ENCODE peak calls at places on chromosome 18, in seven cellular contexts. One of them, this sample, is unnamed.

GRCh38 chr18:48867978-48868377 is 82.8 kb downstream of the SMAD7 start:
- DNase-seq in CD4-positive, alpha-beta T cell: no peak
- DNase-seq in breast epithelium: no peak
- DNase-seq in OCI-M1: no peak
- DNase-seq in stimulated activated CD4-positive, alpha-beta T cell treated with anti-CD3 and anti-CD28 coated beads, TNF-alpha, amount 100 ng/mL, for 24 hours: no peak
- DNase-seq in fibroblast of gingiva: no peak
- DNase-seq in myocyte: no peak
- DNase-seq in this sample: no peak

GRCh38 chr18:47184419-47185050 is 8.4 kb upstream of the IER3IP1 start:
- DNase-seq in CD4-positive, alpha-beta T cell: no peak
- DNase-seq in breast epithelium: no peak
- DNase-seq in OCI-M1: peak
- DNase-seq in stimulated activated CD4-positive, alpha-beta T cell treated with anti-CD3 and anti-CD28 coated beads, TNF-alpha, amount 100 ng/mL, for 24 hours: no peak
- DNase-seq in fibroblast of gingiva: peak
- DNase-seq in myocyte: peak
- DNase-seq in this sample: peak

GRCh38 chr18:8654482-8655451 is 45.5 kb downstream of the RAB12 start:
- DNase-seq in CD4-positive, alpha-beta T cell: no peak
- DNase-seq in breast epithelium: no peak
- DNase-seq in OCI-M1: peak
- DNase-seq in stimulated activated CD4-positive, alpha-beta T cell treated with anti-CD3 and anti-CD28 coated beads, TNF-alpha, amount 100 ng/mL, for 24 hours: no peak
- DNase-seq in fibroblast of gingiva: no peak
- DNase-seq in myocyte: peak
- DNase-seq in this sample: peak

GRCh38 chr18:47749195-47749973 is 181.1 kb downstream of the SMAD2 start:
- DNase-seq in CD4-positive, alpha-beta T cell: peak
- DNase-seq in breast epithelium: peak
- DNase-seq in OCI-M1: peak
- DNase-seq in stimulated activated CD4-positive, alpha-beta T cell treated with anti-CD3 and anti-CD28 coated beads, TNF-alpha, amount 100 ng/mL, for 24 hours: peak
- DNase-seq in fibroblast of gingiva: peak
- DNase-seq in myocyte: peak
- DNase-seq in this sample: peak

GRCh38 chr18:47404845-47405244 is 153.4 kb upstream of the SKOR2 start:
- DNase-seq in CD4-positive, alpha-beta T cell: no peak
- DNase-seq in breast epithelium: no peak
- DNase-seq in OCI-M1: no peak
- DNase-seq in stimulated activated CD4-positive, alpha-beta T cell treated with anti-CD3 and anti-CD28 coated beads, TNF-alpha, amount 100 ng/mL, for 24 hours: no peak
- DNase-seq in fibroblast of gingiva: no peak
- DNase-seq in myocyte: no peak
- DNase-seq in this sample: no peak

GRCh38 chr18:43582120-43582519 is 304.8 kb upstream of the SYT4 start:
- DNase-seq in CD4-positive, alpha-beta T cell: no peak
- DNase-seq in breast epithelium: no peak
- DNase-seq in OCI-M1: no peak
- DNase-seq in stimulated activated CD4-positive, alpha-beta T cell treated with anti-CD3 and anti-CD28 coated beads, TNF-alpha, amount 100 ng/mL, for 24 hours: no peak
- DNase-seq in fibroblast of gingiva: no peak
- DNase-seq in myocyte: no peak
- DNase-seq in this sample: no peak

GRCh38 chr18:9684901-9685738 is 23.0 kb upstream of the RAB31 start:
- DNase-seq in CD4-positive, alpha-beta T cell: no peak
- DNase-seq in breast epithelium: no peak
- DNase-seq in OCI-M1: peak
- DNase-seq in stimulated activated CD4-positive, alpha-beta T cell treated with anti-CD3 and anti-CD28 coated beads, TNF-alpha, amount 100 ng/mL, for 24 hours: no peak
- DNase-seq in fibroblast of gingiva: peak
- DNase-seq in myocyte: peak
- DNase-seq in this sample: no peak

GRCh38 chr18:48819276-48819675 is 131.5 kb downstream of the SMAD7 start:
- DNase-seq in CD4-positive, alpha-beta T cell: no peak
- DNase-seq in breast epithelium: peak
- DNase-seq in OCI-M1: no peak
- DNase-seq in stimulated activated CD4-positive, alpha-beta T cell treated with anti-CD3 and anti-CD28 coated beads, TNF-alpha, amount 100 ng/mL, for 24 hours: no peak
- DNase-seq in fibroblast of gingiva: no peak
- DNase-seq in myocyte: no peak
- DNase-seq in this sample: no peak

GRCh38 chr18:58363767-58364540 is 264.9 kb downstream of the ALPK2 start:
- DNase-seq in CD4-positive, alpha-beta T cell: no peak
- DNase-seq in breast epithelium: no peak
- DNase-seq in OCI-M1: no peak
- DNase-seq in stimulated activated CD4-positive, alpha-beta T cell treated with anti-CD3 and anti-CD28 coated beads, TNF-alpha, amount 100 ng/mL, for 24 hours: no peak
- DNase-seq in fibroblast of gingiva: peak
- DNase-seq in myocyte: no peak
- DNase-seq in this sample: no peak

GRCh38 chr18:2331496-2331895 is 239.8 kb downstream of the METTL4 start:
- DNase-seq in CD4-positive, alpha-beta T cell: no peak
- DNase-seq in breast epithelium: no peak
- DNase-seq in OCI-M1: no peak
- DNase-seq in stimulated activated CD4-positive, alpha-beta T cell treated with anti-CD3 and anti-CD28 coated beads, TNF-alpha, amount 100 ng/mL, for 24 hours: no peak
- DNase-seq in fibroblast of gingiva: peak
- DNase-seq in myocyte: no peak
- DNase-seq in this sample: no peak

GRCh38 chr18:66013976-66014375 is 263.2 kb downstream of the CDH7 start:
- DNase-seq in CD4-positive, alpha-beta T cell: no peak
- DNase-seq in breast epithelium: no peak
- DNase-seq in OCI-M1: no peak
- DNase-seq in stimulated activated CD4-positive, alpha-beta T cell treated with anti-CD3 and anti-CD28 coated beads, TNF-alpha, amount 100 ng/mL, for 24 hours: no peak
- DNase-seq in fibroblast of gingiva: no peak
- DNase-seq in myocyte: peak
- DNase-seq in this sample: no peak

GRCh38 chr18:32974421-32975165 is 201.8 kb upstream of the KLHL14 start:
- DNase-seq in CD4-positive, alpha-beta T cell: no peak
- DNase-seq in breast epithelium: no peak
- DNase-seq in OCI-M1: no peak
- DNase-seq in stimulated activated CD4-positive, alpha-beta T cell treated with anti-CD3 and anti-CD28 coated beads, TNF-alpha, amount 100 ng/mL, for 24 hours: no peak
- DNase-seq in fibroblast of gingiva: no peak
- DNase-seq in myocyte: no peak
- DNase-seq in this sample: no peak

GRCh38 chr18:43322133-43322532 is 44.8 kb upstream of the SYT4 start:
- DNase-seq in CD4-positive, alpha-beta T cell: no peak
- DNase-seq in breast epithelium: no peak
- DNase-seq in OCI-M1: no peak
- DNase-seq in stimulated activated CD4-positive, alpha-beta T cell treated with anti-CD3 and anti-CD28 coated beads, TNF-alpha, amount 100 ng/mL, for 24 hours: no peak
- DNase-seq in fibroblast of gingiva: no peak
- DNase-seq in myocyte: no peak
- DNase-seq in this sample: no peak

GRCh38 chr18:36212301-36212977 is 25.1 kb downstream of the MOCOS start:
- DNase-seq in CD4-positive, alpha-beta T cell: no peak
- DNase-seq in breast epithelium: no peak
- DNase-seq in OCI-M1: peak
- DNase-seq in stimulated activated CD4-positive, alpha-beta T cell treated with anti-CD3 and anti-CD28 coated beads, TNF-alpha, amount 100 ng/mL, for 24 hours: no peak
- DNase-seq in fibroblast of gingiva: peak
- DNase-seq in myocyte: no peak
- DNase-seq in this sample: no peak

GRCh38 chr18:73979742-73980141 is 167.9 kb downstream of the FBXO15 start:
- DNase-seq in CD4-positive, alpha-beta T cell: no peak
- DNase-seq in breast epithelium: no peak
- DNase-seq in OCI-M1: no peak
- DNase-seq in stimulated activated CD4-positive, alpha-beta T cell treated with anti-CD3 and anti-CD28 coated beads, TNF-alpha, amount 100 ng/mL, for 24 hours: no peak
- DNase-seq in fibroblast of gingiva: peak
- DNase-seq in myocyte: no peak
- DNase-seq in this sample: no peak

GRCh38 chr18:44681039-44681595 is 429 bp downstream of the SETBP1 start:
- DNase-seq in CD4-positive, alpha-beta T cell: no peak
- DNase-seq in breast epithelium: no peak
- DNase-seq in OCI-M1: no peak
- DNase-seq in stimulated activated CD4-positive, alpha-beta T cell treated with anti-CD3 and anti-CD28 coated beads, TNF-alpha, amount 100 ng/mL, for 24 hours: no peak
- DNase-seq in fibroblast of gingiva: no peak
- DNase-seq in myocyte: no peak
- DNase-seq in this sample: no peak

GRCh38 chr18:57141208-57142129 is 5.4 kb upstream of the BOD1L2 start:
- DNase-seq in CD4-positive, alpha-beta T cell: no peak
- DNase-seq in breast epithelium: no peak
- DNase-seq in OCI-M1: peak
- DNase-seq in stimulated activated CD4-positive, alpha-beta T cell treated with anti-CD3 and anti-CD28 coated beads, TNF-alpha, amount 100 ng/mL, for 24 hours: no peak
- DNase-seq in fibroblast of gingiva: no peak
- DNase-seq in myocyte: no peak
- DNase-seq in this sample: no peak

GRCh38 chr18:3994061-3994687 is 460.9 kb downstream of the DLGAP1 start:
- DNase-seq in CD4-positive, alpha-beta T cell: no peak
- DNase-seq in breast epithelium: no peak
- DNase-seq in OCI-M1: no peak
- DNase-seq in stimulated activated CD4-positive, alpha-beta T cell treated with anti-CD3 and anti-CD28 coated beads, TNF-alpha, amount 100 ng/mL, for 24 hours: no peak
- DNase-seq in fibroblast of gingiva: no peak
- DNase-seq in myocyte: no peak
- DNase-seq in this sample: no peak

GRCh38 chr18:13437801-13438506 is 219.4 kb downstream of the LDLRAD4 start:
- DNase-seq in CD4-positive, alpha-beta T cell: peak
- DNase-seq in breast epithelium: peak
- DNase-seq in OCI-M1: no peak
- DNase-seq in stimulated activated CD4-positive, alpha-beta T cell treated with anti-CD3 and anti-CD28 coated beads, TNF-alpha, amount 100 ng/mL, for 24 hours: peak
- DNase-seq in fibroblast of gingiva: no peak
- DNase-seq in myocyte: no peak
- DNase-seq in this sample: no peak

GRCh38 chr18:56639094-56639361 is 636 bp upstream of the TXNL1 start:
- DNase-seq in CD4-positive, alpha-beta T cell: no peak
- DNase-seq in breast epithelium: no peak
- DNase-seq in OCI-M1: no peak
- DNase-seq in stimulated activated CD4-positive, alpha-beta T cell treated with anti-CD3 and anti-CD28 coated beads, TNF-alpha, amount 100 ng/mL, for 24 hours: no peak
- DNase-seq in fibroblast of gingiva: no peak
- DNase-seq in myocyte: no peak
- DNase-seq in this sample: no peak

GRCh38 chr18:28112056-28112470 is 64.9 kb downstream of the CDH2 start:
- DNase-seq in CD4-positive, alpha-beta T cell: no peak
- DNase-seq in breast epithelium: no peak
- DNase-seq in OCI-M1: peak
- DNase-seq in stimulated activated CD4-positive, alpha-beta T cell treated with anti-CD3 and anti-CD28 coated beads, TNF-alpha, amount 100 ng/mL, for 24 hours: no peak
- DNase-seq in fibroblast of gingiva: peak
- DNase-seq in myocyte: peak
- DNase-seq in this sample: no peak